ENCODE peak calls at places on chromosomes 11 and 22, in five cellular contexts. One of them, this sample, is unnamed.

GRCh38 chr11:70527429-70528045 is 129.2 kb downstream of the CTTN start:
- DNase-seq in GM12878: no peak
- DNase-seq in H1: no peak
- DNase-seq in IMR-90: no peak
- DNase-seq in HepG2: no peak
- DNase-seq in this sample: no peak

GRCh38 chr11:61488651-61489291 is 19.8 kb upstream of the LRRC10B start:
- DNase-seq in HepG2: peak; percentile 89
- DNase-seq in H1: peak; percentile 66
- DNase-seq in IMR-90: no peak
- DNase-seq in GM12878: no peak
- DNase-seq in this sample: no peak

GRCh38 chr11:124072147-124072546 is 31.0 kb upstream of the OR10G7 start:
- DNase-seq in IMR-90: no peak
- DNase-seq in HepG2: no peak
- DNase-seq in GM12878: no peak
- DNase-seq in H1: no peak
- DNase-seq in this sample: no peak

GRCh38 chr22:49303781-49304461 is 523.8 kb downstream of the BRD1 start:
- DNase-seq in HepG2: no peak
- DNase-seq in GM12878: no peak
- DNase-seq in IMR-90: no peak
- DNase-seq in H1: no peak
- DNase-seq in this sample: no peak

GRCh38 chr11:87219266-87219665 is 181.5 kb downstream of the TMEM135 start:
- DNase-seq in IMR-90: no peak
- DNase-seq in H1: no peak
- DNase-seq in GM12878: peak; percentile 28
- DNase-seq in HepG2: no peak
- DNase-seq in this sample: no peak

GRCh38 chr11:118443590-118444218 is 7.4 kb downstream of the KMT2A start:
- DNase-seq in IMR-90: no peak
- DNase-seq in H1: no peak
- DNase-seq in HepG2: no peak
- DNase-seq in GM12878: peak; percentile 48
- DNase-seq in this sample: no peak

GRCh38 chr22:38927033-38927789 is 30.2 kb upstream of the APOBEC3A start:
- DNase-seq in HepG2: no peak
- DNase-seq in IMR-90: peak; percentile 37
- DNase-seq in H1: peak; percentile 86
- DNase-seq in GM12878: peak; percentile 7
- DNase-seq in this sample: peak; percentile 74

GRCh38 chr11:129996113-129996870 is 6.3 kb downstream of the PRDM10 start:
- DNase-seq in GM12878: no peak
- DNase-seq in IMR-90: no peak
- DNase-seq in H1: no peak
- DNase-seq in HepG2: no peak
- DNase-seq in this sample: no peak

GRCh38 chr22:31958625-31959239 is 14.4 kb downstream of the YWHAH start:
- DNase-seq in IMR-90: no peak
- DNase-seq in H1: no peak
- DNase-seq in HepG2: no peak
- DNase-seq in GM12878: no peak
- DNase-seq in this sample: no peak

GRCh38 chr22:18028817-18029527 is 4.6 kb upstream of the MICAL3 start:
- DNase-seq in IMR-90: no peak
- DNase-seq in GM12878: no peak
- DNase-seq in H1: no peak
- DNase-seq in HepG2: no peak
- DNase-seq in this sample: no peak

GRCh38 chr11:64864135-64864472 is 14.3 kb downstream of the EHD1 start:
- DNase-seq in HepG2: no peak
- DNase-seq in GM12878: no peak
- DNase-seq in IMR-90: no peak
- DNase-seq in H1: peak; percentile 52
- DNase-seq in this sample: no peak

GRCh38 chr11:65900125-65900898 is at the start of gene FOSL1:
- DNase-seq in HepG2: peak; percentile 85
- DNase-seq in H1: peak; percentile 93
- DNase-seq in IMR-90: peak; percentile 97
- DNase-seq in GM12878: peak; percentile 57
- DNase-seq in this sample: peak; percentile 97

GRCh38 chr11:117563556-117563955 is 233.5 kb downstream of the DSCAML1 start:
- DNase-seq in GM12878: no peak
- DNase-seq in IMR-90: no peak
- DNase-seq in H1: no peak
- DNase-seq in HepG2: no peak
- DNase-seq in this sample: no peak

GRCh38 chr11:98059488-98059887 is 961.3 kb upstream of the CNTN5 start:
- DNase-seq in GM12878: no peak
- DNase-seq in IMR-90: no peak
- DNase-seq in H1: no peak
- DNase-seq in HepG2: no peak
- DNase-seq in this sample: no peak

GRCh38 chr11:132898676-132899075 is 633.6 kb downstream of the OPCML start:
- DNase-seq in H1: no peak
- DNase-seq in HepG2: no peak
- DNase-seq in IMR-90: peak; percentile 41
- DNase-seq in GM12878: no peak
- DNase-seq in this sample: no peak

GRCh38 chr22:20046730-20047129 is 25.8 kb downstream of the TANGO2 start:
- DNase-seq in GM12878: no peak
- DNase-seq in HepG2: no peak
- DNase-seq in IMR-90: no peak
- DNase-seq in H1: no peak
- DNase-seq in this sample: no peak

GRCh38 chr22:36862251-36863242 is 1.7 kb downstream of the NCF4 start:
- DNase-seq in HepG2: no peak
- DNase-seq in GM12878: peak; percentile 73
- DNase-seq in H1: no peak
- DNase-seq in IMR-90: no peak
- DNase-seq in this sample: no peak

GRCh38 chr11:36361901-36362391 is 65.9 kb downstream of the PRR5L start:
- DNase-seq in IMR-90: peak; percentile 85
- DNase-seq in H1: peak; percentile 48
- DNase-seq in HepG2: no peak
- DNase-seq in GM12878: no peak
- DNase-seq in this sample: no peak

GRCh38 chr22:17563936-17564391 is 666 bp downstream of the SLC25A18 start:
- DNase-seq in GM12878: no peak
- DNase-seq in H1: no peak
- DNase-seq in HepG2: no peak
- DNase-seq in IMR-90: peak; percentile 27
- DNase-seq in this sample: no peak

GRCh38 chr11:91104237-91104636 is 881.4 kb upstream of the CHORDC1 start:
- DNase-seq in IMR-90: peak; percentile 80
- DNase-seq in H1: no peak
- DNase-seq in HepG2: no peak
- DNase-seq in GM12878: no peak
- DNase-seq in this sample: no peak

GRCh38 chr11:109421981-109422590 is at the start of gene C11orf87:
- DNase-seq in HepG2: no peak
- DNase-seq in H1: peak; percentile 80
- DNase-seq in IMR-90: no peak
- DNase-seq in GM12878: no peak
- DNase-seq in this sample: no peak

GRCh38 chr11:109856958-109857357 is 236.2 kb upstream of the ZC3H12C start:
- DNase-seq in HepG2: no peak
- DNase-seq in H1: no peak
- DNase-seq in IMR-90: peak; percentile 21
- DNase-seq in GM12878: no peak
- DNase-seq in this sample: no peak

GRCh38 chr11:17774232-17775034 is 39.9 kb downstream of the KCNC1 start:
- DNase-seq in HepG2: peak; percentile 70
- DNase-seq in GM12878: no peak
- DNase-seq in IMR-90: no peak
- DNase-seq in H1: no peak
- DNase-seq in this sample: no peak

GRCh38 chr22:21055564-21055834 is 9.8 kb downstream of the LRRC74B start:
- DNase-seq in IMR-90: no peak
- DNase-seq in HepG2: no peak
- DNase-seq in H1: no peak
- DNase-seq in GM12878: no peak
- DNase-seq in this sample: no peak
- H3K4me2 ChIP-seq in IMR-90: no peak overlapping the region
- H3K4me2 ChIP-seq in HepG2: no peak overlapping the region
- H3K4me2 ChIP-seq in H1: no peak overlapping the region
- H3K4me2 ChIP-seq in GM12878: no peak overlapping the region
- H3K4me2 ChIP-seq in this sample: no peak overlapping the region

GRCh38 chr11:33413296-33413695 is 156.1 kb downstream of the HIPK3 start:
- DNase-seq in IMR-90: no peak
- DNase-seq in H1: no peak
- DNase-seq in HepG2: no peak
- DNase-seq in GM12878: no peak
- DNase-seq in this sample: no peak
- H3K9ac ChIP-seq in IMR-90: no peak overlapping the region
- H3K9ac ChIP-seq in H1: no peak overlapping the region
- H3K9ac ChIP-seq in HepG2: no peak overlapping the region
- H3K9ac ChIP-seq in GM12878: no peak overlapping the region
- H3K9ac ChIP-seq in this sample: no peak overlapping the region

DNA sequence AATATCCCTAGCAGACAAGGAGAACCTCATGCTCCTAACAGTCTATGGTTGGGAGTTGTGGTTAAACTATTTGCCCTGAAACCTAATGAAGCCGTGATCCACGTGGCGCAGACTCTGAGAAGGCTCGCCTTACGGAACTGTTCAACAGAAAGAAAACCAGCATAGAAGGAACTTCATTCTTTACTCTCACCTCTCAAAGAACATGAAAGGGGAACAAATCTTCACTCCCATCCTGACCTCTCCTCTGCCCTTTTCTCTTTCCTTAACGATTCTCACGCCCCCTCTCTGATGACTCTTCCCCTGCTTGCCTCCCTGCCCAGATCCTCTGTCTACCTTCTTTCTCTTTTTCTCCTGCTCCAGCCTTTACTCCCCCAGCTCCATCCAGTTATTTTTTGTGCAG is 54.2 kb downstream of the IRAG1 start:
- DNase-seq in H1: no peak
- DNase-seq in HepG2: no peak
- DNase-seq in IMR-90: no peak
- DNase-seq in GM12878: no peak
- DNase-seq in this sample: no peak
- TF ChIP-seq POLR2A in H1: no peak
- TF ChIP-seq POLR2A in HepG2: no peak
- TF ChIP-seq POLR2A in IMR-90: no peak
- TF ChIP-seq POLR2A in GM12878: no peak
- TF ChIP-seq POLR2A in this sample: no peak

DNA sequence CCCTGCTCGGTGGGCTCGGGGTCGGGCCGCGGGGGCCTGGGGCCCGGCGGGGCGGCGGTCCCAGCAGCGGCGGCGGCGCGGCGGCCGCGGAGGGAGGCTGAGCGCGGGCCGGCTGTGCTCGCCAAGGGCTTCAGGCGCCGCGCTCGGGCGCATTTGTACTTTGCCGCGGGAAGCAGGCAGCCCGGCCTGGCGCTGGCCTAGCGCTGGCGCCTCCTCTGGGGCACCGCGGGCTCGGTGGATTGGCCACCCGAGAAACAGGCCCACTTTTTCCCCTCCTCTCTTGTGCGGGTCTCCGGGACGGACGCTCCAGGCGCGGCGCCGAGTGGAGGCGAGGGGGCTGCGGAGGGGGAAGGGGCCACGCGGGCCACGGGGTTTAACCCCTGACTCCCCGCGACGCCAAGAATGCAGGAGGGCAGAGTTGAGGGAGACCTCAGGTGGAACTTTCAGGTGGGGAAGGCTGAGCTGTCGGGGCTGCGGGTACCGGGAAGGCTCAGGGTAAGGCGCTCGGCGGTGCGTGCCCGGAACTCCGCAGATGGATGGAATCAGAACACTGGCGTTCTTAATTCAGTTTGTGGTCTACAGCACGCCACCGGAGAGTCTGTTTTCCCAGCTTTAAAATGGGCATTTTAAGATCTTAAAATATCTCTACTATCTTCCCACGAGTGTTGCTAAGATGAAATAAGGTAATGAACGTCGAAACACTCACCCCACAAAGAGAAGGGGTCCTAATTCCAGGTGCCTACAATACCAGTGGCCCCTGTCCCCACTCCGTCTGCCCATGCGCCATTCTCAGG is at the start of gene CHRDL2:
- DNase-seq in IMR-90: peak; percentile 34
- DNase-seq in H1: peak; percentile 64
- DNase-seq in GM12878: no peak
- DNase-seq in HepG2: no peak
- DNase-seq in this sample: no peak
- H3K4me2 ChIP-seq in IMR-90: peak within 1 kb of the TSS; percentile 78
- H3K4me2 ChIP-seq in H1: peak within 1 kb of the TSS; percentile 83
- H3K4me2 ChIP-seq in GM12878: no peak within 1 kb of the TSS
- H3K4me2 ChIP-seq in HepG2: peak within 1 kb of the TSS; percentile 40
- H3K4me2 ChIP-seq in this sample: no peak within 1 kb of the TSS

GRCh38 chr11:115242982-115243381 is 261.2 kb downstream of the CADM1 start:
- DNase-seq in GM12878: no peak
- DNase-seq in HepG2: no peak
- DNase-seq in IMR-90: no peak
- DNase-seq in H1: no peak
- DNase-seq in this sample: no peak

GRCh38 chr11:115241899-115242298 is 262.3 kb downstream of the CADM1 start:
- DNase-seq in IMR-90: no peak
- DNase-seq in H1: no peak
- DNase-seq in HepG2: no peak
- DNase-seq in GM12878: no peak
- DNase-seq in this sample: no peak

GRCh38 chr11:115244314-115244713 is 259.9 kb downstream of the CADM1 start:
- DNase-seq in IMR-90: no peak
- DNase-seq in GM12878: no peak
- DNase-seq in HepG2: no peak
- DNase-seq in H1: no peak
- DNase-seq in this sample: no peak

GRCh38 chr11:115247404-115247803 is 256.8 kb downstream of the CADM1 start:
- DNase-seq in IMR-90: no peak
- DNase-seq in GM12878: no peak
- DNase-seq in HepG2: peak; percentile 62
- DNase-seq in H1: no peak
- DNase-seq in this sample: no peak

GRCh38 chr11:115244758-115245157 is 259.5 kb downstream of the CADM1 start:
- DNase-seq in H1: no peak
- DNase-seq in IMR-90: peak; percentile 20
- DNase-seq in GM12878: no peak
- DNase-seq in HepG2: no peak
- DNase-seq in this sample: no peak
- H3K9ac ChIP-seq in H1: no peak overlapping the region
- H3K9ac ChIP-seq in IMR-90: no peak overlapping the region
- H3K9ac ChIP-seq in GM12878: no peak overlapping the region
- H3K9ac ChIP-seq in HepG2: no peak overlapping the region
- H3K9ac ChIP-seq in this sample: no peak overlapping the region

This sample was measured in HCT116.